ENCODE peak calls at places on chromosomes 13 and 19, in four cellular contexts. One of them, this sample, is unnamed.

GRCh38 chr13:60838581-60838980 is 441.6 kb downstream of the TDRD3 start:
- DNase-seq in MCF 10A: no peak
- DNase-seq in CD8-positive, alpha-beta T cell: no peak
- DNase-seq in BJ: no peak
- DNase-seq in this sample: no peak

GRCh38 chr13:93857126-93857525 is 622.4 kb downstream of the DCT start:
- DNase-seq in MCF 10A: peak; percentile 5
- DNase-seq in BJ: no peak
- DNase-seq in CD8-positive, alpha-beta T cell: no peak
- DNase-seq in this sample: no peak

GRCh38 chr13:46893820-46894533 is 2.9 kb downstream of the HTR2A start:
- DNase-seq in BJ: no peak
- DNase-seq in CD8-positive, alpha-beta T cell: peak; percentile 65
- DNase-seq in MCF 10A: peak; percentile 64
- DNase-seq in this sample: peak; percentile 80

GRCh38 chr13:21243045-21243842 is 66.8 kb downstream of the MRPL57 start:
- DNase-seq in BJ: no peak
- DNase-seq in CD8-positive, alpha-beta T cell: no peak
- DNase-seq in MCF 10A: no peak
- DNase-seq in this sample: no peak

GRCh38 chr19:6212403-6213265 is 67.1 kb downstream of the MLLT1 start:
- DNase-seq in BJ: no peak
- DNase-seq in CD8-positive, alpha-beta T cell: no peak
- DNase-seq in MCF 10A: no peak
- DNase-seq in this sample: peak; percentile 29

GRCh38 chr13:99124695-99125334 is 75.8 kb upstream of the UBAC2 start:
- DNase-seq in CD8-positive, alpha-beta T cell: peak; percentile 19
- DNase-seq in MCF 10A: peak; percentile 84
- DNase-seq in BJ: no peak
- DNase-seq in this sample: peak; percentile 48

GRCh38 chr13:50760751-50761150 is 82.7 kb downstream of the DLEU7 start:
- DNase-seq in CD8-positive, alpha-beta T cell: no peak
- DNase-seq in MCF 10A: no peak
- DNase-seq in BJ: no peak
- DNase-seq in this sample: no peak

GRCh38 chr13:93963266-93964131 is 516.0 kb downstream of the DCT start:
- DNase-seq in MCF 10A: peak; percentile 68
- DNase-seq in BJ: no peak
- DNase-seq in CD8-positive, alpha-beta T cell: no peak
- DNase-seq in this sample: no peak

GRCh38 chr19:13053761-13054604 is 48.7 kb downstream of the LYL1 start:
- DNase-seq in CD8-positive, alpha-beta T cell: no peak
- DNase-seq in BJ: peak; percentile 86
- DNase-seq in MCF 10A: peak; percentile 79
- DNase-seq in this sample: no peak

GRCh38 chr19:30525383-30525782 is 153.2 kb downstream of the ZNF536 start:
- DNase-seq in MCF 10A: no peak
- DNase-seq in CD8-positive, alpha-beta T cell: no peak
- DNase-seq in BJ: no peak
- DNase-seq in this sample: no peak

GRCh38 chr19:33677745-33678426 is 56.1 kb downstream of the CHST8 start:
- DNase-seq in BJ: no peak
- DNase-seq in CD8-positive, alpha-beta T cell: no peak
- DNase-seq in MCF 10A: no peak
- DNase-seq in this sample: no peak

DNA sequence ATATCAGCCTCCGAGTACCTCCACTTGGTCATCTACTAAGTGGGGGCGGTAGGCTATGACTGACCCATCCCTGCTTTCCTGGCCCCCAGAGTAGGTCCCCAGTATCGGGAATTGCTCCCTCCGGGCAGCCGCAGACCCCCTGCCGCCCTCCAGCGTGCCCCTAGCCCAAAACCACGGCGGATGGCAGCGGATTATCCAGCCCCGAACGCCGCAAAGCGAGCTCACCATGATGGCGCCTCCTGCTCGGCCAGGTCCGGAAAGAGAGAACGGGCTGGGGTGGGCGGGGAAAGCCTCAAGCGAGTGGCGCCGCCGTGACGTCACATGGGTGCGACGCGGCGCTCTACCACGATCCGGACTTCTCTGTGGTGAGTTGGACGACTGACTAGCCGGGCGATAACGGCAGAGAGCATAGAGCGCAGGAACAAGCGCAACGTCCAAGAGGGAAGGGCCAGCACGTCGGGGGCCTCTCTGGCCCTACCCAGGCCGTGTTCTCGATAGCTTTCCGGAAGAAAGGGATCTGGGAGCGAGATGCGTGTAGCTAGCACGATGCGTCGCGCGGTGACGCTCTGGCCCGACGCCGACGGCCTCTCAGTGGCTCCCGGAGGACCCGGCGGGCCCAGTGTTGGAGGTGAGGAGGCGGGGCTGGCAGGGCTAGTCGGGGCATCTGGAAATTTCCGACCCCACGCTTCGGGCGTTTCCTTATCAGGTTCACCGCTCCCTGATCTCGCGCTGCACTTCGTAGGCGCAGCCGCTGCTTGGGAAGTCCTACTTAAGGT is at the start of the genes RPL18 and SPHK2:
- DNase-seq in MCF 10A: peak; percentile 99
- DNase-seq in BJ: peak; percentile 99
- DNase-seq in CD8-positive, alpha-beta T cell: peak; percentile 94
- DNase-seq in this sample: peak; percentile 98
- TF ChIP-seq CTCF in MCF 10A: no peak
- TF ChIP-seq CTCF in BJ: no peak
- TF ChIP-seq CTCF in CD8-positive, alpha-beta T cell: no peak
- TF ChIP-seq CTCF in this sample: no peak

GRCh38 chr19:917323-918151 is at the start of gene KISS1R:
- DNase-seq in BJ: no peak
- DNase-seq in MCF 10A: no peak
- DNase-seq in CD8-positive, alpha-beta T cell: peak; percentile 64
- DNase-seq in this sample: peak; percentile 85
- TF ChIP-seq CTCF in BJ: peak; percentile 35
- TF ChIP-seq CTCF in MCF 10A: peak; percentile 79
- TF ChIP-seq CTCF in CD8-positive, alpha-beta T cell: peak; percentile 56
- TF ChIP-seq CTCF in this sample: peak; percentile 68

DNA sequence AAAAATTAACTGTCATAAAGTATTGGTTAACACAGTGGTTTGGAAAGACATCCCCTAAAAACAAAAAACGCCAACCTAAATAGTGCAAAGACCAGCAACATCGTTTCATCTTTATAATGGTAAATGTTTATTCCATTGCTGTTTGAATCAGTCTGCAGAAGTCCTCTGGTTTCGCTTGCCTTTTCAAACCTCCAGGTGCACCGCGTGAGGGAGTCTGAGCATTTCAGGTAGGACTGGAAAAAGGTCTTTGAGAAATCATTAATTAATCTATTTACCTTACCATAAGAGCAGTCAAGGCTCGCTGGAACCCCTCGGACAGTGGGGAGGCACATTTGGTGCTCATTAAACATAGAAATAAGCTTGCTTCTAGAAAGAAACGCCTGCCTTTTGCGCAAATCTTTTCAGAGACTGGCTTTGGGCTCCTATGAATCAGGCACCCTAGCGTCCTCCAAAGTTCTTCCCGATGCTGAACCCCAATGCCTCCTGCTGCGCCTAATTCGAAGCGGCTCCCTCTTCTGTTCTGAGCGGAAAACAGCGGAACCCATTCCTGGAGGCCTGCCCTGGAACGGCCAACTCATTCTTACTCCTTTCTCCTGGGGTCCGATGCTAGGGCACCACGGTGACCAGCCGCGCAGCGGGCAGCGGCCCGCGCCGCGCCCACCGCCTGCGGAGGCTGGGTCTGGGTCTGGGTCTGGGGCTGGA is 942 bp upstream of the MTUS2 start:
- DNase-seq in BJ: no peak
- DNase-seq in MCF 10A: no peak
- DNase-seq in CD8-positive, alpha-beta T cell: no peak
- DNase-seq in this sample: peak; percentile 28
- TF ChIP-seq CTCF in BJ: peak; percentile 23
- TF ChIP-seq CTCF in MCF 10A: no peak
- TF ChIP-seq CTCF in CD8-positive, alpha-beta T cell: no peak
- TF ChIP-seq CTCF in this sample: no peak

GRCh38 chr13:101785858-101786257 is 333.4 kb downstream of the ITGBL1 start:
- DNase-seq in CD8-positive, alpha-beta T cell: no peak
- DNase-seq in MCF 10A: peak; percentile 54
- DNase-seq in BJ: no peak
- DNase-seq in this sample: no peak
- TF ChIP-seq CTCF in CD8-positive, alpha-beta T cell: no peak
- TF ChIP-seq CTCF in MCF 10A: peak; percentile 35
- TF ChIP-seq CTCF in BJ: no peak
- TF ChIP-seq CTCF in this sample: no peak

DNA sequence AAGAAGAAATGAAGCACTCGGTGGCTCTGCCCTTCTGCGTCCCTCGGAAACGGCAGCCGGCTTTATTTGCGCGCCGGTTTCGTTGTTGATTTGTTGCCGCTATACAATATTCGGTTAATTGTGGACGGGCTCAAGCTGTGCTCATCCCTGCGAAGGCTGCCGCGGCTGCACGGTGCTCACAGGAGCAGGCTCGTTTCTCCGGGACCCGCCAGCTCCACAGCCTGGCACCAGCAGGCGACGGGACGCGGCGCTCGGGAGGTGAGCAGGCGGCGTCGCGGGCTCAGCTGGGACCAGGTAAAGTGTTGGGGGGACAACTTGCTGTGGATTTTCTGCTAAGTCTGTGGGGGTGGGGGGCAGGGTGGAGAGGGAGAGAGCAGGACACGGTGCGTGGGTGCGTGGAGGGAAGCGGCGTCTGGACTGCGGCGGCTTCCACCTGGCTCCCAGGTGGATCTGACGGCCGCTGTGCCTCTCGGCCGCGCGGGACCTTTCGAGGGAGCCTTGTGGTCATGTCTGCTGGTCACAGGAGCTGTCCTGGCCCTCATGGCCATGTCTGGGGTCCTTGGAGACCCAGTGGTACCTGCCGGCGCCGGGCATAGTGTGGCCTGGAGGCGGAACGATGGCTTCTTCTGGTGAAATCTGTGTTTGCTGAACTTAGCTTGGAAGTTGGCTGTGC is 90.9 kb downstream of the TEX29 start:
- DNase-seq in BJ: no peak
- DNase-seq in MCF 10A: no peak
- DNase-seq in CD8-positive, alpha-beta T cell: no peak
- DNase-seq in this sample: no peak
- TF ChIP-seq CTCF in BJ: no peak
- TF ChIP-seq CTCF in MCF 10A: no peak
- TF ChIP-seq CTCF in CD8-positive, alpha-beta T cell: no peak
- TF ChIP-seq CTCF in this sample: no peak

DNA sequence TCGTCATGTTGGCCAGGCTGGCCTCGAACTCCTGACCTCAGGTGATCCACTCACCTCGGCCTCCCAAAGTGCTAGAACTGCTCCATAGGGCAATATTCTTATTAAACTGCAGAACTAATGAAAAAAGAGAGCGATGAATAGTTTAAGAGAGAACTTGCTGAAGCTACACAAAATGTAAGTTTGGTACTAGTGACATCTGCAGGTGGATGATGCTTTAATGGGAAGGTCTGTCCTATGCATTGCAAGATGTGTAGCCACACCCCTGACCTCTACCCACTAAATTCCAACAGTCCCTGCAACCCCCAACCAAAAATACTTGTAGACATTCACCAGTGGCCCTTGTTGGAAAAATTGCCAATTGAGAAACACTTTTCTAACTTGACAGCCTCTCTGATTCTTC is 117.8 kb downstream of the NALCN start:
- DNase-seq in MCF 10A: no peak
- DNase-seq in BJ: no peak
- DNase-seq in CD8-positive, alpha-beta T cell: no peak
- DNase-seq in this sample: no peak
- TF ChIP-seq CTCF in MCF 10A: no peak
- TF ChIP-seq CTCF in BJ: no peak
- TF ChIP-seq CTCF in CD8-positive, alpha-beta T cell: no peak
- TF ChIP-seq CTCF in this sample: no peak

DNA sequence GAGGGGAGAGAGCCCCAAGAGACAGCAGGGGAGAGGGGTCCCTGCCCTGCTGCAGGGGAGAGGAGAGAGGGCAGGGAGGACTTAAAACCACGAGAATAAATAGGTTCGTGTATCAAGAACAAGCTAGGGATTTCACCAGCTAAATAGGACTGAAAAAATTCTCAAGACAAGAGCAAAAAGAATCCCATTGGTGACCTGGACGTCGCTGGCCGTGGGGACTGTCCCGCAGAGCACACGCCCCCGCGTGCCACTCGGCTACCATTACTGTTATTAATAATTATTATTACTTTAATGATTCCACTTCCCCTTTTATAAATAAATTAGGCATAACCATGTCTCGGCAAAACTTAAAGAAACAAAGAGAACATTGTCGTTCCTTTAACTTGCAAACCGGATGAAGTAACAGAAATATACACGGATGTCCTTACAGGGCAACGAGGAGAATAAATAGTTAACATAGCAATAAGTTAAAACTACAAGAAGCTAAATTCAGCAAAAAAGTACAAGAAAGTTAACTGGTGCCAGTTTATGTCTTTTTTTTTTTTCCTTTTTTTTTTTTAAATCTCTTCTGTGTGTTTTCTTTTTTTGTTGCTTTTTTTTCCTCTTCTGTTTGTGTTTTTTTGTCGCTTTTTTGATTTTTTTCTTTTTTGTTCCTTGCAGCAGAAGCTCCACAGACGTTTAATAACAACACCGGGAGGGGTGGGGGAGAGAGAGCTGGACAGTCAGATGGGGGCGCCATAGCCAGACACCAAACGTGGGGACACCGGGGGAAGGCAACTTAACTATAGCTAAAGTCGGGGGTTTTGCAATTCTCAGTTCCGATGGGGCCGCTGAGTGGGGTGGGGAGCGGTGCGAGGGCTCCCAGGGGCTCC is 16.7 kb downstream of the PRKCSH start:
- DNase-seq in CD8-positive, alpha-beta T cell: no peak
- DNase-seq in BJ: no peak
- DNase-seq in MCF 10A: no peak
- DNase-seq in this sample: peak; percentile 87
- TF ChIP-seq CTCF in CD8-positive, alpha-beta T cell: no peak
- TF ChIP-seq CTCF in BJ: peak; percentile 14
- TF ChIP-seq CTCF in MCF 10A: no peak
- TF ChIP-seq CTCF in this sample: no peak

DNA sequence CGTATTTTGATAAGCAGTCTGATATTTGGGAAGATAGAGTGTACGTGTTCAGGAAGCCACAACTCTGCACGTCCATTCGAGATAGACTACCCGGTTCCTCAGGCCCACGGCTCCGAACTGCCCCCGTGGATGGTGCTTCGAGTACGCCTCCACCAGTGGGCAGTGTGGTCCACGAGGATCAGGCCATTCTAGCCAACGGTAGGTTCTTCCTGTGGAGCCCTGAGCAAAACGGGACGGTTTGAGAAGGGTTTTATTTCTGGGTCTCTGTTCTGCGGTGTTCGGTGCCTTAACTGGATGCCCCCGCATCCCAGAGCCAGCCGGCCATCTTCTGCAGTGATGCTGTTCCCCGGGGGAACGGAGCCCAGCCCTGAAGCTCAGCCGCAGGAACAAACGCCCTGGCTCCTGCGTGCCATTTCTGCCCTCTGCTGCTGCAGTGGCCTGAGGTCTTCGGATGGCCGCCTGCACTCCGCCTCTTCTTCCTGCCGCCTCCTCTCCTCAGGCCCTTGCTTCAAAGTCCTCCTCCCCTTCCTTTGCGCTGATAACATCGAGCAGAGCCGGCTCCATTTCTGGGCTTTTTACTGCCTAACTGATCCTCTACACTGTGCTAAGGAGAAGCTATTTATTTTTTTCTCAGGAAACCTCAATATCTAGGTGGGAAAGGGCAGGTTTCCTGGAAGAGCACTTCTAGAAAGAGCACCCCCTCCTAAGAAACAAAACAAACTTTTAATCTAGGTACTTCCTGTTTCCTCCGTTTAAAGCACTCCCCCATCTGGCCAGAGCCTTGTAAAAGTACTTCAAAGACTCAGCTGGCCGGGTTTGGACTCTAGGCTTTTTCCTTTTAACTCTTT is 36.2 kb upstream of the SLC46A3 start:
- DNase-seq in CD8-positive, alpha-beta T cell: no peak
- DNase-seq in MCF 10A: peak; percentile 11
- DNase-seq in BJ: no peak
- DNase-seq in this sample: peak; percentile 25
- TF ChIP-seq CTCF in CD8-positive, alpha-beta T cell: no peak
- TF ChIP-seq CTCF in MCF 10A: no peak
- TF ChIP-seq CTCF in BJ: peak; percentile 27
- TF ChIP-seq CTCF in this sample: no peak

This sample was measured in GM20000.